ENCODE peak calls at places on chromosome 16, in ten cellular contexts. One of them, this sample, is unnamed. For H3K36me3, the result is how much of the 10 kb centered on the place peaks cover.

GRCh38 chr16:57239089-57239488 is 6.0 kb upstream of the ARL2BP start:
- DNase-seq in transverse colon: no peak
- DNase-seq in tibial nerve: no peak
- DNase-seq in right lobe of liver: no peak
- DNase-seq in ovary: no peak
- DNase-seq in sigmoid colon: no peak
- DNase-seq in Peyer's patch: no peak
- DNase-seq in esophagus muscularis mucosa: no peak
- DNase-seq in IMR-90: no peak
- DNase-seq in gastrocnemius medialis: no peak
- DNase-seq in this sample: no peak

GRCh38 chr16:86205521-86206245 is 304.6 kb upstream of the FOXF1 start:
- DNase-seq in transverse colon: no peak
- DNase-seq in tibial nerve: no peak
- DNase-seq in right lobe of liver: no peak
- DNase-seq in ovary: no peak
- DNase-seq in sigmoid colon: no peak
- DNase-seq in Peyer's patch: no peak
- DNase-seq in esophagus muscularis mucosa: no peak
- DNase-seq in IMR-90: no peak
- DNase-seq in gastrocnemius medialis: no peak
- DNase-seq in this sample: no peak

GRCh38 chr16:55540221-55540620 is 26.3 kb upstream of the CAPNS2 start:
- DNase-seq in transverse colon: no peak
- DNase-seq in tibial nerve: no peak
- DNase-seq in right lobe of liver: no peak
- DNase-seq in ovary: no peak
- DNase-seq in sigmoid colon: no peak
- DNase-seq in Peyer's patch: no peak
- DNase-seq in esophagus muscularis mucosa: no peak
- DNase-seq in IMR-90: no peak
- DNase-seq in gastrocnemius medialis: no peak
- DNase-seq in this sample: no peak

GRCh38 chr16:56637814-56638750 is at the start of gene MT1A:
- DNase-seq in transverse colon: peak
- DNase-seq in tibial nerve: peak
- DNase-seq in right lobe of liver: peak
- DNase-seq in ovary: peak
- DNase-seq in sigmoid colon: peak
- DNase-seq in Peyer's patch: no peak
- DNase-seq in esophagus muscularis mucosa: no peak
- DNase-seq in IMR-90: peak
- DNase-seq in gastrocnemius medialis: peak
- DNase-seq in this sample: peak

GRCh38 chr16:24135624-24136296 is 120.4 kb upstream of the CACNG3 start:
- DNase-seq in transverse colon: no peak
- DNase-seq in tibial nerve: no peak
- DNase-seq in right lobe of liver: no peak
- DNase-seq in ovary: no peak
- DNase-seq in sigmoid colon: no peak
- DNase-seq in Peyer's patch: no peak
- DNase-seq in esophagus muscularis mucosa: no peak
- DNase-seq in IMR-90: no peak
- DNase-seq in gastrocnemius medialis: no peak
- DNase-seq in this sample: no peak

GRCh38 chr16:82034981-82035612 is at the start of gene HSD17B2:
- DNase-seq in transverse colon: peak
- DNase-seq in tibial nerve: no peak
- DNase-seq in right lobe of liver: peak
- DNase-seq in ovary: no peak
- DNase-seq in sigmoid colon: no peak
- DNase-seq in Peyer's patch: no peak
- DNase-seq in esophagus muscularis mucosa: no peak
- DNase-seq in IMR-90: peak
- DNase-seq in gastrocnemius medialis: no peak
- DNase-seq in this sample: peak

GRCh38 chr16:57892447-57893096 is 78.4 kb downstream of the CNGB1 start:
- DNase-seq in transverse colon: peak
- DNase-seq in tibial nerve: no peak
- DNase-seq in right lobe of liver: peak
- DNase-seq in ovary: no peak
- DNase-seq in sigmoid colon: no peak
- DNase-seq in Peyer's patch: no peak
- DNase-seq in esophagus muscularis mucosa: no peak
- DNase-seq in IMR-90: no peak
- DNase-seq in gastrocnemius medialis: no peak
- DNase-seq in this sample: peak

GRCh38 chr16:49986351-49987124 is 38.5 kb upstream of the CNEP1R1 start:
- DNase-seq in transverse colon: no peak
- DNase-seq in tibial nerve: no peak
- DNase-seq in right lobe of liver: no peak
- DNase-seq in ovary: no peak
- DNase-seq in sigmoid colon: no peak
- DNase-seq in Peyer's patch: no peak
- DNase-seq in esophagus muscularis mucosa: no peak
- DNase-seq in IMR-90: peak
- DNase-seq in gastrocnemius medialis: no peak
- DNase-seq in this sample: peak

GRCh38 chr16:72972878-72973571 is 74.9 kb downstream of the ZFHX3 start:
- DNase-seq in transverse colon: no peak
- DNase-seq in tibial nerve: no peak
- DNase-seq in right lobe of liver: no peak
- DNase-seq in ovary: no peak
- DNase-seq in sigmoid colon: no peak
- DNase-seq in Peyer's patch: no peak
- DNase-seq in esophagus muscularis mucosa: no peak
- DNase-seq in IMR-90: no peak
- DNase-seq in gastrocnemius medialis: no peak
- DNase-seq in this sample: no peak

GRCh38 chr16:180101-180920 is at the start of gene HBQ1:
- DNase-seq in transverse colon: no peak
- DNase-seq in tibial nerve: no peak
- DNase-seq in right lobe of liver: no peak
- DNase-seq in ovary: peak
- DNase-seq in sigmoid colon: no peak
- DNase-seq in Peyer's patch: no peak
- DNase-seq in esophagus muscularis mucosa: no peak
- DNase-seq in IMR-90: no peak
- DNase-seq in gastrocnemius medialis: no peak
- DNase-seq in this sample: no peak

GRCh38 chr16:72985148-72985882 is 62.6 kb downstream of the ZFHX3 start:
- DNase-seq in transverse colon: no peak
- DNase-seq in tibial nerve: peak
- DNase-seq in right lobe of liver: no peak
- DNase-seq in ovary: no peak
- DNase-seq in sigmoid colon: peak
- DNase-seq in Peyer's patch: no peak
- DNase-seq in esophagus muscularis mucosa: no peak
- DNase-seq in IMR-90: peak
- DNase-seq in gastrocnemius medialis: peak
- DNase-seq in this sample: no peak

GRCh38 chr16:84881702-84882521 is 62.1 kb downstream of the CRISPLD2 start:
- DNase-seq in transverse colon: no peak
- DNase-seq in tibial nerve: no peak
- DNase-seq in right lobe of liver: no peak
- DNase-seq in ovary: no peak
- DNase-seq in sigmoid colon: no peak
- DNase-seq in Peyer's patch: no peak
- DNase-seq in esophagus muscularis mucosa: no peak
- DNase-seq in IMR-90: peak
- DNase-seq in gastrocnemius medialis: no peak
- DNase-seq in this sample: no peak

GRCh38 chr16:30030841-30031413 is at the start of gene TLCD3B:
- DNase-seq in transverse colon: no peak
- DNase-seq in tibial nerve: no peak
- DNase-seq in right lobe of liver: no peak
- DNase-seq in ovary: no peak
- DNase-seq in sigmoid colon: no peak
- DNase-seq in Peyer's patch: no peak
- DNase-seq in esophagus muscularis mucosa: no peak
- DNase-seq in IMR-90: no peak
- DNase-seq in gastrocnemius medialis: no peak
- DNase-seq in this sample: no peak

GRCh38 chr16:30026449-30026848 is 3.5 kb downstream of the C16orf92 start:
- DNase-seq in transverse colon: no peak
- DNase-seq in tibial nerve: no peak
- DNase-seq in right lobe of liver: no peak
- DNase-seq in ovary: no peak
- DNase-seq in sigmoid colon: no peak
- DNase-seq in Peyer's patch: no peak
- DNase-seq in esophagus muscularis mucosa: no peak
- DNase-seq in IMR-90: no peak
- DNase-seq in gastrocnemius medialis: no peak
- DNase-seq in this sample: no peak

GRCh38 chr16:30030011-30030685 is 923 bp downstream of the TLCD3B start:
- DNase-seq in transverse colon: no peak
- DNase-seq in tibial nerve: no peak
- DNase-seq in right lobe of liver: no peak
- DNase-seq in ovary: no peak
- DNase-seq in sigmoid colon: no peak
- DNase-seq in Peyer's patch: no peak
- DNase-seq in esophagus muscularis mucosa: no peak
- DNase-seq in IMR-90: no peak
- DNase-seq in gastrocnemius medialis: no peak
- DNase-seq in this sample: no peak

GRCh38 chr16:30027588-30028437 is 3.3 kb downstream of the TLCD3B start:
- DNase-seq in transverse colon: no peak
- DNase-seq in tibial nerve: no peak
- DNase-seq in right lobe of liver: no peak
- DNase-seq in ovary: no peak
- DNase-seq in sigmoid colon: no peak
- DNase-seq in Peyer's patch: no peak
- DNase-seq in esophagus muscularis mucosa: no peak
- DNase-seq in IMR-90: no peak
- DNase-seq in gastrocnemius medialis: no peak
- DNase-seq in this sample: no peak

GRCh38 chr16:30028438-30029093 is 2.5 kb downstream of the TLCD3B start:
- DNase-seq in transverse colon: no peak
- DNase-seq in tibial nerve: no peak
- DNase-seq in right lobe of liver: no peak
- DNase-seq in ovary: peak
- DNase-seq in sigmoid colon: no peak
- DNase-seq in Peyer's patch: no peak
- DNase-seq in esophagus muscularis mucosa: no peak
- DNase-seq in IMR-90: no peak
- DNase-seq in gastrocnemius medialis: peak
- DNase-seq in this sample: no peak
- H3K4me3 ChIP-seq in transverse colon: no peak
- H3K4me3 ChIP-seq in tibial nerve: no peak
- H3K4me3 ChIP-seq in right lobe of liver: no peak
- H3K4me3 ChIP-seq in ovary: no peak
- H3K4me3 ChIP-seq in sigmoid colon: no peak
- H3K4me3 ChIP-seq in Peyer's patch: no peak
- H3K4me3 ChIP-seq in esophagus muscularis mucosa: no peak
- H3K4me3 ChIP-seq in IMR-90: no peak
- H3K4me3 ChIP-seq in gastrocnemius medialis: no peak
- H3K4me3 ChIP-seq in this sample: no peak

GRCh38 chr16:21963887-21964286 is 10.7 kb downstream of the UQCRC2 start:
- DNase-seq in transverse colon: no peak
- DNase-seq in tibial nerve: no peak
- DNase-seq in right lobe of liver: no peak
- DNase-seq in ovary: no peak
- DNase-seq in sigmoid colon: no peak
- DNase-seq in Peyer's patch: no peak
- DNase-seq in esophagus muscularis mucosa: no peak
- DNase-seq in IMR-90: no peak
- DNase-seq in gastrocnemius medialis: no peak
- DNase-seq in this sample: no peak

GRCh38 chr16:21962475-21962874 is 9.3 kb downstream of the UQCRC2 start:
- DNase-seq in transverse colon: no peak
- DNase-seq in tibial nerve: no peak
- DNase-seq in right lobe of liver: no peak
- DNase-seq in ovary: no peak
- DNase-seq in sigmoid colon: no peak
- DNase-seq in Peyer's patch: no peak
- DNase-seq in esophagus muscularis mucosa: no peak
- DNase-seq in IMR-90: no peak
- DNase-seq in gastrocnemius medialis: no peak
- DNase-seq in this sample: no peak

GRCh38 chr16:21959050-21959449 is 5.9 kb downstream of the UQCRC2 start:
- DNase-seq in transverse colon: no peak
- DNase-seq in tibial nerve: no peak
- DNase-seq in right lobe of liver: no peak
- DNase-seq in ovary: no peak
- DNase-seq in sigmoid colon: no peak
- DNase-seq in Peyer's patch: no peak
- DNase-seq in esophagus muscularis mucosa: no peak
- DNase-seq in IMR-90: no peak
- DNase-seq in gastrocnemius medialis: no peak
- DNase-seq in this sample: no peak

DNA sequence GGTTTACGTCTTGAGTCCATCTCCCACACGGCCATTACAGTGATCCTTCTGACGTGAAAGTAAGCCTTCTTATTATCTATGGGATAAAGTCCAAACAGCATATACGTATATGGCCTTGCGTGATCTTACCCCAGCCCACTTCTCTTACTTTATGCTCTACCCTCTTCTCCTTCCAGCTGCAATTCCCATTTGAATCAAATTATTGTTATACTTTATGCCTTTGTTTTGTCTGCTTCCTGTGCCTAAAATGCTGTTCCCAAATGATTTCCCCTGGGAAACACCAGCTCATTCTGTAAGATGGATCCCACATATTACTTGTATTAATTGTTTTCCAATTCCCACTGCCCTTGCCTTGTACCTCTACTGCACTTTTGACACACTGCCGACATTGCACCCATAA is 11.2 kb downstream of the UQCRC2 start:
- DNase-seq in transverse colon: no peak
- DNase-seq in tibial nerve: no peak
- DNase-seq in right lobe of liver: no peak
- DNase-seq in ovary: no peak
- DNase-seq in sigmoid colon: no peak
- DNase-seq in Peyer's patch: no peak
- DNase-seq in esophagus muscularis mucosa: no peak
- DNase-seq in IMR-90: no peak
- DNase-seq in gastrocnemius medialis: no peak
- DNase-seq in this sample: no peak
- H3K36me3 ChIP-seq in transverse colon: half or more
- H3K36me3 ChIP-seq in tibial nerve: under half
- H3K36me3 ChIP-seq in right lobe of liver: under half
- H3K36me3 ChIP-seq in ovary: under half
- H3K36me3 ChIP-seq in sigmoid colon: half or more
- H3K36me3 ChIP-seq in Peyer's patch: under half
- H3K36me3 ChIP-seq in esophagus muscularis mucosa: half or more
- H3K36me3 ChIP-seq in IMR-90: under half
- H3K36me3 ChIP-seq in gastrocnemius medialis: half or more
- H3K36me3 ChIP-seq in this sample: half or more

GRCh38 chr16:2009302-2009711 is 314 bp downstream of the ZNF598 start:
- DNase-seq in transverse colon: no peak
- DNase-seq in tibial nerve: no peak
- DNase-seq in right lobe of liver: peak
- DNase-seq in ovary: peak
- DNase-seq in sigmoid colon: no peak
- DNase-seq in Peyer's patch: no peak
- DNase-seq in esophagus muscularis mucosa: no peak
- DNase-seq in IMR-90: no peak
- DNase-seq in gastrocnemius medialis: no peak
- DNase-seq in this sample: no peak
- TF ChIP-seq POLR2A in transverse colon: no peak
- TF ChIP-seq POLR2A in tibial nerve: no peak
- TF ChIP-seq POLR2A in right lobe of liver: no peak
- TF ChIP-seq POLR2A in ovary: no peak
- TF ChIP-seq POLR2A in sigmoid colon: no peak
- TF ChIP-seq POLR2A in Peyer's patch: no peak
- TF ChIP-seq POLR2A in esophagus muscularis mucosa: no peak
- TF ChIP-seq POLR2A in IMR-90: no peak
- TF ChIP-seq POLR2A in gastrocnemius medialis: no peak
- TF ChIP-seq POLR2A in this sample: no peak

GRCh38 chr16:79287424-79287917 is 313.1 kb downstream of the MAF start:
- DNase-seq in transverse colon: no peak
- DNase-seq in tibial nerve: no peak
- DNase-seq in right lobe of liver: no peak
- DNase-seq in ovary: no peak
- DNase-seq in sigmoid colon: no peak
- DNase-seq in Peyer's patch: no peak
- DNase-seq in esophagus muscularis mucosa: no peak
- DNase-seq in IMR-90: no peak
- DNase-seq in gastrocnemius medialis: no peak
- DNase-seq in this sample: no peak
- H3K4me3 ChIP-seq in transverse colon: no peak
- H3K4me3 ChIP-seq in tibial nerve: peak
- H3K4me3 ChIP-seq in right lobe of liver: peak
- H3K4me3 ChIP-seq in ovary: peak
- H3K4me3 ChIP-seq in sigmoid colon: peak
- H3K4me3 ChIP-seq in Peyer's patch: peak
- H3K4me3 ChIP-seq in esophagus muscularis mucosa: peak
- H3K4me3 ChIP-seq in IMR-90: no peak
- H3K4me3 ChIP-seq in gastrocnemius medialis: peak
- H3K4me3 ChIP-seq in this sample: peak

This sample was measured in stomach.